ENCODE peak calls at places on chromosomes 7 and 10, in five cellular contexts. One of them, this sample, is unnamed.

GRCh38 chr7:49166441-49166840 is 242.1 kb downstream of the CDC14C start:
- DNase-seq in Peyer's patch: no peak
- DNase-seq in heart left ventricle: no peak
- DNase-seq in H54: no peak
- DNase-seq in right lobe of liver: no peak
- DNase-seq in this sample: no peak

GRCh38 chr7:112337177-112337576 is 113.1 kb upstream of the IFRD1 start:
- DNase-seq in heart left ventricle: no peak
- DNase-seq in right lobe of liver: no peak
- DNase-seq in Peyer's patch: no peak
- DNase-seq in H54: no peak
- DNase-seq in this sample: no peak

GRCh38 chr7:24924375-24924774 is 55.6 kb downstream of the OSBPL3 start:
- DNase-seq in right lobe of liver: no peak
- DNase-seq in Peyer's patch: no peak
- DNase-seq in heart left ventricle: no peak
- DNase-seq in H54: no peak
- DNase-seq in this sample: no peak

GRCh38 chr7:139820089-139820488 is 9.0 kb upstream of the TBXAS1 start:
- DNase-seq in heart left ventricle: no peak
- DNase-seq in right lobe of liver: no peak
- DNase-seq in H54: no peak
- DNase-seq in Peyer's patch: no peak
- DNase-seq in this sample: no peak

GRCh38 chr7:131919920-131920709 is 363.7 kb upstream of the PODXL start:
- DNase-seq in Peyer's patch: no peak
- DNase-seq in H54: no peak
- DNase-seq in heart left ventricle: no peak
- DNase-seq in right lobe of liver: no peak
- DNase-seq in this sample: no peak

GRCh38 chr7:27171636-27172387 is 2.3 kb downstream of the HOXA10 start:
- DNase-seq in H54: no peak
- DNase-seq in heart left ventricle: no peak
- DNase-seq in Peyer's patch: no peak
- DNase-seq in right lobe of liver: no peak
- DNase-seq in this sample: no peak

GRCh38 chr10:124064676-124065075 is 28.7 kb downstream of the CHST15 start:
- DNase-seq in H54: no peak
- DNase-seq in Peyer's patch: peak
- DNase-seq in heart left ventricle: no peak
- DNase-seq in right lobe of liver: no peak
- DNase-seq in this sample: no peak

GRCh38 chr10:119668461-119668860 is 17.3 kb downstream of the BAG3 start:
- DNase-seq in heart left ventricle: no peak
- DNase-seq in H54: no peak
- DNase-seq in right lobe of liver: no peak
- DNase-seq in Peyer's patch: no peak
- DNase-seq in this sample: no peak

GRCh38 chr10:106557951-106558733 is 606.4 kb downstream of the SORCS1 start:
- DNase-seq in H54: no peak
- DNase-seq in right lobe of liver: no peak
- DNase-seq in Peyer's patch: no peak
- DNase-seq in heart left ventricle: peak
- DNase-seq in this sample: no peak

GRCh38 chr10:70476249-70477035 is 2.1 kb upstream of the PALD1 start:
- DNase-seq in heart left ventricle: no peak
- DNase-seq in Peyer's patch: no peak
- DNase-seq in right lobe of liver: no peak
- DNase-seq in H54: no peak
- DNase-seq in this sample: no peak

GRCh38 chr10:101694674-101695403 is at the start of gene FBXW4:
- DNase-seq in heart left ventricle: peak
- DNase-seq in right lobe of liver: peak
- DNase-seq in Peyer's patch: peak
- DNase-seq in H54: peak
- DNase-seq in this sample: peak
- TF ChIP-seq POLR2A in heart left ventricle: peak
- TF ChIP-seq POLR2A in right lobe of liver: peak
- TF ChIP-seq POLR2A in Peyer's patch: peak
- TF ChIP-seq POLR2A in H54: peak
- TF ChIP-seq POLR2A in this sample: peak

DNA sequence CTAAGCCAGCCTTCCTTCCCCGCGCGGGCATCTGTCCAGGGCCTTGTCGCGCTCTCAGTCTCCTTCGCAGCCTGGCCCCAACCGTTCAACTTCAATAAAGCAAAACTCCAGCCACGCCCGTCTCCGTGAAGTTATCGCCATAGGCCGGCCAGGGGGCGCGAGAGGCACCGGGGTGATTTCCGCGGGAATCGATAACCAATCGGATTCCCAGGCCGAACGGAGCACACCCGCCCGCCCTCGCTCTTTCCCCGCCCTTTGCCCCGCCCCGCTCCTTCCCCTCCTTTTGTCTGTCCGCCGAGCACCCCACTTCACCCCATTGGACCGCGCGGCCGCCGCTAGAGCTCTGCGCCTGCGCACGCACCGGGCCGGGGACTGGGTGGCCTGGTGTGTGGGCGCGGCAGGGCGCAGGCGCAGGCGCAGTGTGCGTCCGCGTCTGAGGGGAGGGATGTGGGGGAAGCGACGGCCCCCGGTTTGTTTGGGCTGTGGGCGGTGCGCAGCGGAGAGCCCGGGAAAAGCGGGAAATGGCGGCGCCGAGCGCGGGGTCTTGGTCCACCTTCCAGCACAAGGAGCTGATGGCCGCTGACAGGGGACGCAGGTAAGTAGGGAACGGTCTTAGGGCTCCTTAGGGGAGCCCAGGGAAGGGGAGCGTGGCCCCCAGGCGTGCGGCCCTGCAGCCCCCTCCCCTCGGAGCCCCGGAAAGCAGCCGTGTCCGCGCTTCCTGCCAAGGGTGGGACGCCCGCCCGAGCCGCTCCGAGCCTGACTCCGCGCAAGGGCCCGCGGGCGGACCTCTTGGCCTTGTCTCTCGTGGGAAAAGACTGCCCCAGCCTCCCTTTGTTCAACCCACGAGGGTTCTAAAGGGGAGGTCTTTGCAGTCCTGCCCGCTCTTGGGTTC is at the start of gene CASP2:
- DNase-seq in heart left ventricle: peak
- DNase-seq in right lobe of liver: peak
- DNase-seq in Peyer's patch: peak
- DNase-seq in H54: peak
- DNase-seq in this sample: peak
- TF ChIP-seq POLR2A in heart left ventricle: no peak
- TF ChIP-seq POLR2A in right lobe of liver: peak
- TF ChIP-seq POLR2A in Peyer's patch: peak
- TF ChIP-seq POLR2A in H54: peak
- TF ChIP-seq POLR2A in this sample: peak

GRCh38 chr7:152462995-152463713 is 27.4 kb upstream of the KMT2C start:
- DNase-seq in H54: peak
- DNase-seq in Peyer's patch: no peak
- DNase-seq in right lobe of liver: no peak
- DNase-seq in heart left ventricle: no peak
- DNase-seq in this sample: no peak
- TF ChIP-seq POLR2A in H54: peak
- TF ChIP-seq POLR2A in Peyer's patch: peak
- TF ChIP-seq POLR2A in right lobe of liver: peak
- TF ChIP-seq POLR2A in heart left ventricle: peak
- TF ChIP-seq POLR2A in this sample: no peak

GRCh38 chr10:3887404-3887803 is 102.4 kb upstream of the KLF6 start:
- DNase-seq in right lobe of liver: no peak
- DNase-seq in H54: no peak
- DNase-seq in Peyer's patch: no peak
- DNase-seq in heart left ventricle: no peak
- DNase-seq in this sample: no peak

GRCh38 chr10:3889961-3890522 is 105.0 kb upstream of the KLF6 start:
- DNase-seq in right lobe of liver: no peak
- DNase-seq in Peyer's patch: no peak
- DNase-seq in heart left ventricle: no peak
- DNase-seq in H54: no peak
- DNase-seq in this sample: no peak

GRCh38 chr10:3886191-3886590 is 101.2 kb upstream of the KLF6 start:
- DNase-seq in Peyer's patch: no peak
- DNase-seq in heart left ventricle: peak
- DNase-seq in right lobe of liver: no peak
- DNase-seq in H54: peak
- DNase-seq in this sample: no peak

GRCh38 chr10:3886666-3887251 is 101.8 kb upstream of the KLF6 start:
- DNase-seq in H54: no peak
- DNase-seq in heart left ventricle: peak
- DNase-seq in Peyer's patch: no peak
- DNase-seq in right lobe of liver: peak
- DNase-seq in this sample: no peak

GRCh38 chr10:3887885-3888476 is 103.0 kb upstream of the KLF6 start:
- DNase-seq in heart left ventricle: no peak
- DNase-seq in Peyer's patch: no peak
- DNase-seq in right lobe of liver: no peak
- DNase-seq in H54: no peak
- DNase-seq in this sample: no peak
- TF ChIP-seq POLR2A in heart left ventricle: no peak
- TF ChIP-seq POLR2A in Peyer's patch: no peak
- TF ChIP-seq POLR2A in right lobe of liver: no peak
- TF ChIP-seq POLR2A in H54: no peak
- TF ChIP-seq POLR2A in this sample: no peak

DNA sequence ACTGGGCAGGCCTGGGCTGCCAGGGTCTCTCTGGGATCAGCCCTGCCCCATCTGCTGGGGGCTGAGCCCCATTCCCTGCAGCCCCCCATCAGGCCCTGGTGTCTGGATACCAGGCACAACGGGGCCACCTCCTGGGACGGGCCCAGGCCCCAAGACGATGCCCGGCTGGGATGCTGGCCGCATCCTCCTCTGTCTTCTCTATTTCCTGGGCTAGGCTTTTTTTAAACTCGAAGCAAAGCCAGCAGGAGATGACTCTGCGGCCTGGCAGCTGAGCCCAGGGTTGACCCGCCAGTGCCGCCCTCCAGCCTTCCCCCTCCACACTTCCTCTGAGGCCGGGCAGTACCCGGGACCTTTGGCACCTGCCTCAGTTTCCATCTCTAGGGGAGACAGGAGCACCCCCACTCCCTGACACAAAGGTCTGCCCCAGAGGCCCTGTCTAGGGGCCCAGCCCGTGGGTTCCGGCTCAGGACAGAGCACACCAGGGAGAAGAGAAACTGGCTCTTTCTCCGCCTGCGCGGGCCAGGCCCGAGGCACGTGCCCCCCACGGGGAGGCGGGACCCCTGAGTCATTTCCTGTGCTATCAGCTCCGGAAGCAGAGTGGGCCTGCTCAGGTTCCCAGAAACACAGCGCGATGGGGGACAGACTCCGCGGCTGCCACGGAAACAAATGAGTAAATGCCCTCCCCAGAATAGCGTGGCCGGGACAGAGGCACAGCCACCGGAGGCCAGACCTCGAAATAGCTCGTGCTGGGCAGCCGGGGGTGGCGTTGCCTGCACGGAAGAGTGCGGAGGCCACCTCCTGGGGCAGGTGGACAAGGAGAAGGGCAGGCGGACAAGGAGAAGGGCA is 84.6 kb upstream of the PDGFA start:
- DNase-seq in right lobe of liver: peak
- DNase-seq in heart left ventricle: peak
- DNase-seq in H54: peak
- DNase-seq in Peyer's patch: peak
- DNase-seq in this sample: peak
- TF ChIP-seq POLR2A in right lobe of liver: peak
- TF ChIP-seq POLR2A in heart left ventricle: no peak
- TF ChIP-seq POLR2A in H54: peak
- TF ChIP-seq POLR2A in Peyer's patch: peak
- TF ChIP-seq POLR2A in this sample: peak

GRCh38 chr10:97422921-97423420 is 3.0 kb upstream of the PGAM1 start:
- DNase-seq in heart left ventricle: no peak
- DNase-seq in H54: peak
- DNase-seq in right lobe of liver: no peak
- DNase-seq in Peyer's patch: no peak
- DNase-seq in this sample: no peak

GRCh38 chr10:97428572-97428981 is 2.6 kb downstream of the PGAM1 start:
- DNase-seq in right lobe of liver: no peak
- DNase-seq in H54: no peak
- DNase-seq in Peyer's patch: no peak
- DNase-seq in heart left ventricle: no peak
- DNase-seq in this sample: no peak

GRCh38 chr10:97426776-97427570 is 982 bp downstream of the PGAM1 start:
- DNase-seq in H54: no peak
- DNase-seq in Peyer's patch: no peak
- DNase-seq in right lobe of liver: no peak
- DNase-seq in heart left ventricle: no peak
- DNase-seq in this sample: no peak

GRCh38 chr10:97427571-97428179 is 1.7 kb downstream of the PGAM1 start:
- DNase-seq in heart left ventricle: no peak
- DNase-seq in H54: no peak
- DNase-seq in Peyer's patch: no peak
- DNase-seq in right lobe of liver: peak
- DNase-seq in this sample: no peak

DNA sequence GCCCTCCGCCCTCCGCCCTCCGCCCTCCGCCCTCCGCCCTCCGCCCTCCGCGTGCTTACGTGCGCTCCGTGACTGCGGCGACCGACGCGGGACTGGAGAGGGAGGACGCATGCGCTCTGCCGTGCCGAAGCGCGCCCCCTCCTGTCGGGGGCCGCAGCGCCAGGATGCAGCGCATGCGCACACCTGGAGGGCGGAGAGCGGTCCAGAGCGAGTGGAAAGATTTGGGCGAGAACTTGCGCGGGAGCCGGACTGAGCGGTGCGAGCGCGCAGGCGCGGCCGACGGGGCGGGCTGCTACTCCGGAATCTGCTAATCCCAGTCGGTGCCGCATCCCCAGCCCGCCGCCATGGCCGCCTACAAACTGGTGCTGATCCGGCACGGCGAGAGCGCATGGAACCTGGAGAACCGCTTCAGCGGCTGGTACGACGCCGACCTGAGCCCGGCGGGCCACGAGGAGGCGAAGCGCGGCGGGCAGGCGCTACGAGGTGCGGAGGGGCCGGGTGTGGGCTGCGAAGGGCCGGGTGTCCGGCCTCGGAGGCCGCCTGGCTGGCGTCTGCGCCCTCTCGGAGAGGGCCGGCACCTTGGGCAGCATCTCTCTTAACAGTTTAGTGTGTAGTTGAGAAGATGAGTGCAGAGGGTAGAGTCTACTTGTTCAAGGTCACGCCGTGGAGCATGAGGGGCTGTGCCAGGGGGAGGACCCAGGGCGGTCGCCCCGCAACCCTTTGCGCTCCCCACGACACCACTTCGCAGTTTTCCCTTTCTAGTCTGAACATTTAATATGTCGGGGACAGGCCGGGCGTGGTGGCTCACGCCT is at the start of gene PGAM1:
- DNase-seq in right lobe of liver: peak
- DNase-seq in H54: peak
- DNase-seq in heart left ventricle: peak
- DNase-seq in Peyer's patch: peak
- DNase-seq in this sample: peak
- TF ChIP-seq POLR2A in right lobe of liver: peak
- TF ChIP-seq POLR2A in H54: peak
- TF ChIP-seq POLR2A in heart left ventricle: no peak
- TF ChIP-seq POLR2A in Peyer's patch: peak
- TF ChIP-seq POLR2A in this sample: no peak